ENCODE peak calls at places on chromosomes 7 and 10, in nine cellular contexts. O is GM12891, K is NCI-H187 treated with DMSO at 0.1 percent for 48 hours, Y is breast epithelium, M is NAMALWA, I is NCI-H1105, R is RKO, G is neural crest cell, Q is HEK293T. L is an unnamed sample.

GRCh38 chr7:72391821-72392377 is 20.2 kb downstream of the CALN1 start:
- DNase-seq in O (no peak), K (no peak), Y (no peak), M (no peak), I (no peak), R (no peak), G (no peak), Q (no peak), L (no peak)

GRCh38 chr10:125839176-125839575 is 15.8 kb downstream of the BCCIP start:
- DNase-seq in O (no peak), K (no peak), Y (no peak), M (no peak), I (no peak), R (no peak), G (no peak), Q (no peak), L (no peak)

GRCh38 chr7:37585064-37585463 is 98.5 kb upstream of the GPR141 start:
- DNase-seq in O (no peak), K (no peak), Y (no peak), M (no peak), I (no peak), R (no peak), G (no peak), Q (no peak), L (no peak)

GRCh38 chr10:30784521-30784895 is 155.0 kb upstream of the LYZL2 start:
- DNase-seq in O (no peak), K (no peak), Y (no peak), M (no peak), I (no peak), R (peak), G (no peak), Q (no peak), L (no peak)

GRCh38 chr7:80918909-80919721 is at the start of gene SEMA3C:
- DNase-seq in O (peak), K (no peak), Y (peak), M (no peak), I (peak), R (peak), G (peak), Q (peak), L (peak)

GRCh38 chr10:79482721-79483120 is 29.6 kb upstream of the EIF5AL1 start:
- DNase-seq in O (no peak), K (no peak), Y (no peak), M (no peak), I (no peak), R (no peak), G (no peak), Q (no peak), L (no peak)

GRCh38 chr7:80060218-80060806 is 74.3 kb upstream of the GNAI1 start:
- DNase-seq in O (no peak), K (no peak), Y (no peak), M (peak), I (peak), R (peak), G (no peak), Q (peak), L (peak)

GRCh38 chr10:78029294-78030226 is at the start of gene POLR3A:
- DNase-seq in O (peak), K (peak), Y (peak), M (peak), I (peak), R (peak), G (peak), Q (peak), L (peak)

GRCh38 chr7:50667789-50668226 is 102.6 kb upstream of the DDC start:
- DNase-seq in O (no peak), K (no peak), Y (peak), M (no peak), I (no peak), R (no peak), G (no peak), Q (no peak), L (no peak)